ENCODE peak calls at places on chromosomes 5 and 9, in four cellular contexts. One of them, this sample, is unnamed.

GRCh38 chr5:133121080-133121479 is 69.3 kb downstream of the HSPA4 start:
- DNase-seq in activated T-helper 1 cell treated with Interleukin-2 at 50 U/mL for 16 hours: no peak
- DNase-seq in EH: peak
- DNase-seq in endothelial cell: no peak
- DNase-seq in this sample: no peak

GRCh38 chr5:77087484-77088291 is 603 bp upstream of the ZBED3 start:
- DNase-seq in activated T-helper 1 cell treated with Interleukin-2 at 50 U/mL for 16 hours: no peak
- DNase-seq in EH: no peak
- DNase-seq in endothelial cell: no peak
- DNase-seq in this sample: no peak

GRCh38 chr9:90002299-90003045 is 397.7 kb downstream of the GADD45G start:
- DNase-seq in EH: no peak
- DNase-seq in endothelial cell: no peak
- DNase-seq in activated T-helper 1 cell treated with Interleukin-2 at 50 U/mL for 16 hours: no peak
- DNase-seq in this sample: no peak

GRCh38 chr5:83636141-83636540 is 84.5 kb downstream of the HAPLN1 start:
- DNase-seq in EH: peak
- DNase-seq in activated T-helper 1 cell treated with Interleukin-2 at 50 U/mL for 16 hours: no peak
- DNase-seq in endothelial cell: no peak
- DNase-seq in this sample: no peak

GRCh38 chr5:16600949-16601348 is 15.8 kb downstream of the RETREG1 start:
- DNase-seq in endothelial cell: no peak
- DNase-seq in activated T-helper 1 cell treated with Interleukin-2 at 50 U/mL for 16 hours: no peak
- DNase-seq in EH: no peak
- DNase-seq in this sample: no peak

GRCh38 chr9:130713286-130713975 is 19.9 kb downstream of the EXOSC2 start:
- DNase-seq in endothelial cell: peak
- DNase-seq in EH: peak
- DNase-seq in activated T-helper 1 cell treated with Interleukin-2 at 50 U/mL for 16 hours: no peak
- DNase-seq in this sample: no peak

GRCh38 chr5:133754575-133755169 is 142.3 kb upstream of the FSTL4 start:
- DNase-seq in activated T-helper 1 cell treated with Interleukin-2 at 50 U/mL for 16 hours: no peak
- DNase-seq in EH: no peak
- DNase-seq in endothelial cell: peak
- DNase-seq in this sample: no peak

GRCh38 chr5:10536931-10537579 is 26.8 kb upstream of the ANKRD33B start:
- DNase-seq in activated T-helper 1 cell treated with Interleukin-2 at 50 U/mL for 16 hours: no peak
- DNase-seq in EH: no peak
- DNase-seq in endothelial cell: no peak
- DNase-seq in this sample: no peak

GRCh38 chr5:50666261-50667078 is at the start of gene PARP8:
- DNase-seq in EH: peak
- DNase-seq in activated T-helper 1 cell treated with Interleukin-2 at 50 U/mL for 16 hours: peak
- DNase-seq in endothelial cell: peak
- DNase-seq in this sample: peak

GRCh38 chr9:131094015-131094414 is 2.3 kb upstream of the AIF1L start:
- DNase-seq in activated T-helper 1 cell treated with Interleukin-2 at 50 U/mL for 16 hours: no peak
- DNase-seq in endothelial cell: no peak
- DNase-seq in EH: no peak
- DNase-seq in this sample: no peak

GRCh38 chr9:78539904-78540303 is 243.0 kb downstream of the PSAT1 start:
- DNase-seq in EH: peak
- DNase-seq in activated T-helper 1 cell treated with Interleukin-2 at 50 U/mL for 16 hours: no peak
- DNase-seq in endothelial cell: no peak
- DNase-seq in this sample: no peak

GRCh38 chr5:125112196-125112595 is 365.8 kb upstream of the ZNF608 start:
- DNase-seq in endothelial cell: no peak
- DNase-seq in EH: peak
- DNase-seq in activated T-helper 1 cell treated with Interleukin-2 at 50 U/mL for 16 hours: no peak
- DNase-seq in this sample: no peak

GRCh38 chr5:179152941-179153340 is 92.8 kb downstream of the ZNF354C start:
- DNase-seq in EH: no peak
- DNase-seq in endothelial cell: no peak
- DNase-seq in activated T-helper 1 cell treated with Interleukin-2 at 50 U/mL for 16 hours: no peak
- DNase-seq in this sample: no peak

GRCh38 chr5:127757576-127757975 is 54.4 kb downstream of the CCDC192 start:
- DNase-seq in activated T-helper 1 cell treated with Interleukin-2 at 50 U/mL for 16 hours: no peak
- DNase-seq in endothelial cell: peak
- DNase-seq in EH: peak
- DNase-seq in this sample: no peak

GRCh38 chr5:1054799-1055775 is 46.5 kb downstream of the NKD2 start:
- DNase-seq in endothelial cell: no peak
- DNase-seq in EH: no peak
- DNase-seq in activated T-helper 1 cell treated with Interleukin-2 at 50 U/mL for 16 hours: no peak
- DNase-seq in this sample: no peak

GRCh38 chr5:147483961-147484707 is 25.7 kb downstream of the DPYSL3 start:
- DNase-seq in EH: peak
- DNase-seq in endothelial cell: peak
- DNase-seq in activated T-helper 1 cell treated with Interleukin-2 at 50 U/mL for 16 hours: no peak
- DNase-seq in this sample: no peak

GRCh38 chr5:109931049-109931448 is 241.3 kb downstream of the MAN2A1 start:
- DNase-seq in endothelial cell: no peak
- DNase-seq in activated T-helper 1 cell treated with Interleukin-2 at 50 U/mL for 16 hours: no peak
- DNase-seq in EH: no peak
- DNase-seq in this sample: no peak

GRCh38 chr5:40410939-40411635 is 268.6 kb upstream of the PTGER4 start:
- DNase-seq in EH: peak
- DNase-seq in endothelial cell: no peak
- DNase-seq in activated T-helper 1 cell treated with Interleukin-2 at 50 U/mL for 16 hours: no peak
- DNase-seq in this sample: no peak

GRCh38 chr5:71839049-71839834 is 120.2 kb downstream of the CARTPT start:
- DNase-seq in endothelial cell: no peak
- DNase-seq in activated T-helper 1 cell treated with Interleukin-2 at 50 U/mL for 16 hours: no peak
- DNase-seq in EH: no peak
- DNase-seq in this sample: no peak

GRCh38 chr9:110918316-110919054 is 119.8 kb downstream of the LPAR1 start:
- DNase-seq in activated T-helper 1 cell treated with Interleukin-2 at 50 U/mL for 16 hours: no peak
- DNase-seq in EH: peak
- DNase-seq in endothelial cell: no peak
- DNase-seq in this sample: no peak

GRCh38 chr9:134606951-134607733 is 34.5 kb upstream of the COL5A1 start:
- DNase-seq in endothelial cell: peak
- DNase-seq in EH: peak
- DNase-seq in activated T-helper 1 cell treated with Interleukin-2 at 50 U/mL for 16 hours: no peak
- DNase-seq in this sample: no peak

GRCh38 chr5:59592101-59592500 is 301.4 kb downstream of the PDE4D start:
- DNase-seq in endothelial cell: no peak
- DNase-seq in EH: peak
- DNase-seq in activated T-helper 1 cell treated with Interleukin-2 at 50 U/mL for 16 hours: no peak
- DNase-seq in this sample: no peak

GRCh38 chr5:1871441-1871840 is 11.3 kb downstream of the IRX4 start:
- DNase-seq in activated T-helper 1 cell treated with Interleukin-2 at 50 U/mL for 16 hours: no peak
- DNase-seq in EH: no peak
- DNase-seq in endothelial cell: no peak
- DNase-seq in this sample: no peak

GRCh38 chr5:96807099-96807654 is 568 bp downstream of the ERAP1 start:
- DNase-seq in EH: peak
- DNase-seq in activated T-helper 1 cell treated with Interleukin-2 at 50 U/mL for 16 hours: no peak
- DNase-seq in endothelial cell: peak
- DNase-seq in this sample: no peak

GRCh38 chr5:33423018-33423630 is 17.6 kb upstream of the TARS1 start:
- DNase-seq in EH: peak
- DNase-seq in activated T-helper 1 cell treated with Interleukin-2 at 50 U/mL for 16 hours: no peak
- DNase-seq in endothelial cell: no peak
- DNase-seq in this sample: no peak

GRCh38 chr9:88991066-88992030 is at the start of gene S1PR3:
- DNase-seq in EH: peak
- DNase-seq in endothelial cell: peak
- DNase-seq in activated T-helper 1 cell treated with Interleukin-2 at 50 U/mL for 16 hours: no peak
- DNase-seq in this sample: no peak

GRCh38 chr9:89281106-89281505 is 29.9 kb upstream of the CKS2 start:
- DNase-seq in EH: peak
- DNase-seq in endothelial cell: no peak
- DNase-seq in activated T-helper 1 cell treated with Interleukin-2 at 50 U/mL for 16 hours: no peak
- DNase-seq in this sample: no peak

GRCh38 chr5:115435776-115436712 is 108.5 kb downstream of the FEM1C start:
- DNase-seq in activated T-helper 1 cell treated with Interleukin-2 at 50 U/mL for 16 hours: no peak
- DNase-seq in EH: peak
- DNase-seq in endothelial cell: no peak
- DNase-seq in this sample: no peak

GRCh38 chr9:81690251-81690851 is 1.0 kb upstream of the TLE1 start:
- DNase-seq in EH: no peak
- DNase-seq in activated T-helper 1 cell treated with Interleukin-2 at 50 U/mL for 16 hours: no peak
- DNase-seq in endothelial cell: peak
- DNase-seq in this sample: no peak

GRCh38 chr5:65172486-65173129 is 309.1 kb downstream of the ADAMTS6 start:
- DNase-seq in activated T-helper 1 cell treated with Interleukin-2 at 50 U/mL for 16 hours: no peak
- DNase-seq in endothelial cell: no peak
- DNase-seq in EH: peak
- DNase-seq in this sample: no peak

GRCh38 chr5:157167219-157167621 is 1.2 kb upstream of the GARIN3 start:
- DNase-seq in endothelial cell: no peak
- DNase-seq in EH: peak
- DNase-seq in activated T-helper 1 cell treated with Interleukin-2 at 50 U/mL for 16 hours: no peak
- DNase-seq in this sample: no peak

GRCh38 chr9:36637491-36638270 is 65.0 kb downstream of the MELK start:
- DNase-seq in endothelial cell: peak
- DNase-seq in EH: no peak
- DNase-seq in activated T-helper 1 cell treated with Interleukin-2 at 50 U/mL for 16 hours: no peak
- DNase-seq in this sample: no peak

This sample was measured in T follicular helper cell.